ENCODE peak calls at places on chromosomes 7 and 10, in four cellular contexts. V is GM23338, L is GM23248, T is neural progenitor cell. H is an unnamed sample. For H3F3A, the result is how much of the 10 kb centered on the place peaks cover.

GRCh38 chr10:14276200-14276599 is 54.5 kb downstream of the FRMD4A start:
- DNase-seq in V (no peak), L (no peak), T (no peak), H (no peak)

GRCh38 chr7:100219271-100219737 is 445 bp upstream of the PVRIG start:
- DNase-seq in V (no peak), L (no peak), T (no peak), H (no peak)

GRCh38 chr7:116671681-116672595 is at the start of gene MET:
- DNase-seq in V (peak), L (peak), T (peak), H (peak)

GRCh38 chr10:70926215-70927000 is 38.0 kb upstream of the PCBD1 start:
- DNase-seq in V (no peak), L (no peak), T (no peak), H (no peak)

GRCh38 chr10:8183241-8183704 is 128.8 kb downstream of the GATA3 start:
- DNase-seq in V (no peak), L (no peak), T (no peak), H (peak)

GRCh38 chr10:21144047-21144446 is 246.9 kb upstream of the NEBL start:
- DNase-seq in V (peak), L (no peak), T (no peak), H (peak)

GRCh38 chr10:124016795-124017375 is 76.5 kb downstream of the CHST15 start:
- DNase-seq in V (no peak), L (no peak), T (no peak), H (no peak)

GRCh38 chr7:106166651-106167342 is 54.7 kb upstream of the SYPL1 start:
- DNase-seq in V (peak), L (peak), T (peak), H (peak)

GRCh38 chr10:7405637-7406036 is 5.2 kb downstream of the SFMBT2 start:
- DNase-seq in V (no peak), L (peak), T (no peak), H (no peak)

GRCh38 chr10:86066696-86067095 is 299.9 kb downstream of the GRID1 start:
- DNase-seq in V (no peak), L (no peak), T (no peak), H (no peak)

GRCh38 chr10:113754768-113755167 is 3.3 kb downstream of the PLEKHS1 start:
- DNase-seq in V (no peak), L (no peak), T (peak), H (no peak)

GRCh38 chr10:98460837-98461499 is 14.2 kb upstream of the HPS1 start:
- DNase-seq in V (no peak), L (peak), T (no peak), H (peak)

GRCh38 chr7:140209866-140210609 is 33.3 kb upstream of the KDM7A start:
- DNase-seq in V (no peak), L (no peak), T (no peak), H (no peak)

GRCh38 chr7:13097508-13097907 is 410.1 kb downstream of the ARL4A start:
- DNase-seq in V (no peak), L (no peak), T (no peak), H (no peak)

GRCh38 chr7:98322331-98323260 is 41.1 kb downstream of the BRI3 start:
- DNase-seq in V (no peak), L (peak), T (no peak), H (peak)

GRCh38 chr7:132030161-132030568 is 473.7 kb upstream of the PODXL start:
- DNase-seq in V (no peak), L (no peak), T (no peak), H (peak)

DNA sequence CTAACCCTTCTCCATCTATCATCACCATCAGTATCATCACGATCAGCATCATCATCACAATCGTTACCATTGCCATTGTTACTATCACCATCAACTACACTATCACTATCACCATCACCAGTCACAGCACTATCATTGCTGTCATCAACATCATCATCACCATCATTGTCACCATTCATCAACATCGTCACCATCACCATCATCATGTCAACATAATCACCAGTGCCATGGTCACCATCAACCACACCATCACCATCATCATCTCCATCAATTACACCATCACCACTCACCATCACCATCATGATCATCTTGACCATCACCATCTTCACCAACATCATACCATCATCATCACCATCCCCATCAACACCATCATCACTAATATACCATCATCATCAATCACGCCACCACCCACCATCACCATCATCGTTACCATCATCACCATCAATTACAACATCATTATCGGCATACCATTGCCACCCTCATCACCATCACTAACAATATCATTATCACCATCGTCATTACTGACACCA is 66.5 kb downstream of the TNS3 start:
- DNase-seq in V (no peak), L (no peak), T (no peak), H (no peak)
- H3F3A ChIP-seq in V (under half), L (half or more), T (under half), H (under half)

GRCh38 chr7:22049848-22050247 is 104.1 kb upstream of the CDCA7L start:
- DNase-seq in V (no peak), L (no peak), T (no peak), H (no peak)
- H3F3A ChIP-seq in V (under half), L (under half), T (under half), H (under half)

DNA sequence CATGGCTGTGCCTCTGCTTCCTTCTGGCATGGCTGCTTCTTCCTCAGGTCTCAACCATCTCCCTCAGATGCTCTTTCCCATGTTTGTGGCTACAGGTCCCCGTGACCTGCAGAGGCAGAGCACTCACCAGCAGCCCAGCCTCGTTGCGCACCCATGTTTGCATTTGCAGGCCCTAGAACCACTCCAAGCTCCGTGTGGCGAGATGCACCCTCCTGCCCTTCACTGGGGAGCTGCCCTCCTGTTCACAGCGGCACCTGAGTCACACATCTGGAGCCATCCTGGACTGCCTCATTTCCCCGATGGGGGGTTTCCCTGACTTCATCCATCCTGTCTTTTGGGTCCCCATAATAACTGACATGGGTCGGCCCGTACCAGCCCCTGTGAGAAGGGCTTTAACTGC is 35.9 kb downstream of the EGFR start:
- DNase-seq in V (no peak), L (no peak), T (no peak), H (no peak)
- H3F3A ChIP-seq in V (under half), L (half or more), T (under half), H (under half)

GRCh38 chr7:49635800-49636199 is 137.6 kb upstream of the VWC2 start:
- DNase-seq in V (no peak), L (no peak), T (no peak), H (peak)

GRCh38 chr7:49630513-49630912 is 142.9 kb upstream of the VWC2 start:
- DNase-seq in V (no peak), L (no peak), T (no peak), H (no peak)

DNA sequence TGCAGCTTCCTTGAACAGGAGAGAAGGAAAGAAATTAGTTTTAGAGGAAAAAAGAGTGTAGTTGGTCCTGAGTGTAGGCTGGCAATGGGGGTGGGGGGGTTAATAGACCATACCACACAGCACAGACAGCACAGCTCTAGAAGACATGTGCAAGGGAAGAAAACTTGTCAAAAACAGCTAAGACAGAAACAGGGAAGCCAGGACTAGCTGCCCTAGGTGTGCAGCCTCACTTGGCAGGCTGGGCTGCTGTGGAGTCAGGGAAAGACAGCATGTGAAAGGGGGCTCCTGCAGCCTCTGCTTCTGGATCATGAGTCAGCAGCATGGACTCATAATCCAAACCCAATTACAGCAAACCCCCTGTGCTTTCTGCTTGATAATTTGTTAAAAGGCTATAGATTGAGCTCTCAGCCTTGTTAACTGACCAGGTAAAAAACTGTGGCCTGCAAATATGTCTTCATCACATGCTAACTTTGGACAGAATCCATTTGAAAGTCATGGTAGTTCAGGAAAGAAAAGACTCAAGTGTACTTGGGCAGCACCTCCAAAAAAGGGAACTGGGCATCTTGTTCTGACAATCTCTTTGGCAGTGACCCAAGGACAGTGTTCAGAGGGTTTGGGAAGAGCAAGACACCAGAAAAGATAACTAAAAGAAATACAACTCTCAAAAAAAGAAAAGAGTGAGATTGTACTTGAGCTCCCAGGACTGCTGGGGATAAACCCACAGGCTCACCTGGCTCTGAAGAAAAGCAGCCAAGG is 142.2 kb upstream of the VWC2 start:
- DNase-seq in V (no peak), L (no peak), T (no peak), H (no peak)
- H3F3A ChIP-seq in V (under half), L (under half), T (under half), H (under half)

DNA sequence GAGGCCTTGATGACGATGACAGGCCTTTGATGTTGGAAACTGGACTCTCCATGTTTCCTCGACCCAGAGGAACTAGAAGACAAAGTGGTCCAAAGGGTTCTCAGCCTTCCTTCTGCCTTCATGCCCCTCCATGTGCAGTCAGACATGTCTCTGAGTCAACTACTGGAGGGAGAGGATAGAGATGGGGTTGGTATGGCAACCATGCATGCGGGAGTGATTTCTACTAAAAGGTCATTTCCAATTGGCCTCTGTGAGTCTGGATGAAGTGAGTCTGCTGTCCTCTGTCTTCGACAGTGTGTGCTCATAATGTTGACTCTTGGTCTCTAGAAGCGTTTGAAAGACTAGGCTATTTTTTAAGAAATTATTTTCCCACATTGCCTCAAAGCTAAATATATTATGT is 29.2 kb downstream of the STK17A start:
- DNase-seq in V (no peak), L (peak), T (no peak), H (no peak)
- H3F3A ChIP-seq in V (under half), L (half or more), T (under half), H (under half)

GRCh38 chr10:5691786-5692185 is 7.1 kb downstream of the TASOR2 start:
- DNase-seq in V (peak), L (no peak), T (no peak), H (no peak)

GRCh38 chr10:5692476-5693358 is 8.1 kb downstream of the TASOR2 start:
- DNase-seq in V (peak), L (peak), T (peak), H (no peak)

GRCh38 chr10:5684971-5685763 is 529 bp downstream of the TASOR2 start:
- DNase-seq in V (peak), L (peak), T (peak), H (peak)

GRCh38 chr10:5685764-5686240 is 1.2 kb downstream of the TASOR2 start:
- DNase-seq in V (no peak), L (peak), T (peak), H (no peak)

DNA sequence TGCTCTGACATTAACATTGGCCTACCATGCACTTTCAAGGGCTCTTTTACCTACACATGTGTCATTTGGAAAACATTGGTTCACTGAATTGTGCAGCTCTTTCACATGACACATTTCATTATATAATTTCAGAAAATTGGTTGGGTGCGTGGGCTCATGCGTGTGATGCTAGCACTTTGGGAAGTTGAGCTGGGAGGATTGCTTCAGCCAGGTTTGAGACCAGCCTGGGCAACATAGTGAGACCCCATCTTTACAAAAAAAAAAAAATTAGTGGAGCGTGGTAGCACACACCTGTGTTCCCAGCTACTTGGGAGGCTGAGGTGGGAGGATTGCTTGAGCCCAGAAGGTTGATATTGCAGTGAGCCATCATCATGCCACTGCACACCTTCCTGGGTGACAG is 3.9 kb downstream of the TASOR2 start:
- DNase-seq in V (no peak), L (no peak), T (no peak), H (no peak)
- H3F3A ChIP-seq in V (under half), L (under half), T (under half), H (under half)

GRCh38 chr7:544528-545221 is 25.0 kb upstream of the PDGFA start:
- DNase-seq in V (no peak), L (no peak), T (no peak), H (no peak)
- H3F3A ChIP-seq in V (under half), L (under half), T (under half), H (under half)

GRCh38 chr7:26490631-26491624 is 199.3 kb downstream of the SNX10 start:
- DNase-seq in V (no peak), L (no peak), T (peak), H (peak)
- H3F3A ChIP-seq in V (under half), L (under half), T (under half), H (under half)